ENCODE peak calls at places on chromosomes 7 and 10, in five cellular contexts. Z is IMR-90, Y is mesendoderm, B is neuronal stem cell, U is H9. D is an unnamed sample.

GRCh38 chr10:78044699-78045098 is 11.0 kb downstream of the RPS24 start:
- DNase-seq in Z (peak; percentile 43), Y (no peak), B (no peak), U (no peak), D (no peak)

GRCh38 chr10:115660391-115660790 is 567.2 kb downstream of the ATRNL1 start:
- DNase-seq in Z (no peak), Y (no peak), B (no peak), U (no peak), D (no peak)

GRCh38 chr7:100826546-100827329 is 585 bp downstream of the EPHB4 start:
- DNase-seq in Z (no peak), Y (no peak), B (no peak), U (no peak), D (peak; percentile 58)

GRCh38 chr10:34581871-34582532 is 233.1 kb downstream of the PARD3 start:
- DNase-seq in Z (peak; percentile 56), Y (no peak), B (no peak), U (no peak), D (no peak)

GRCh38 chr7:103075337-103075918 is 488 bp downstream of the ARMC10 start:
- DNase-seq in Z (peak; percentile 62), Y (peak; percentile 64), B (peak; percentile 48), U (peak; percentile 89), D (peak; percentile 57)

GRCh38 chr10:109894516-109894915 is 28.8 kb downstream of the XPNPEP1 start:
- DNase-seq in Z (peak; percentile 88), Y (no peak), B (no peak), U (peak; percentile 24), D (no peak)

GRCh38 chr10:132675031-132675740 is 110.8 kb downstream of the NKX6-2 start:
- DNase-seq in Z (no peak), Y (no peak), B (no peak), U (peak; percentile 8), D (no peak)

GRCh38 chr10:86330778-86331763 is 35.5 kb downstream of the GRID1 start:
- DNase-seq in Z (no peak), Y (no peak), B (no peak), U (no peak), D (no peak)

GRCh38 chr10:113985342-113985844 is 58.3 kb upstream of the ADRB1 start:
- DNase-seq in Z (no peak), Y (no peak), B (no peak), U (no peak), D (no peak)

GRCh38 chr10:68333058-68333395 is 299 bp upstream of the PBLD start:
- DNase-seq in Z (peak; percentile 56), Y (no peak), B (no peak), U (no peak), D (no peak)

GRCh38 chr7:101420436-101420835 is 57.8 kb downstream of the COL26A1 start:
- DNase-seq in Z (no peak), Y (peak; percentile 80), B (no peak), U (peak; percentile 95), D (peak; percentile 91)

GRCh38 chr7:1961776-1962276 is 270.9 kb downstream of the MAD1L1 start:
- DNase-seq in Z (peak; percentile 96), Y (no peak), B (no peak), U (no peak), D (no peak)

GRCh38 chr10:22635650-22636049 is 78.7 kb downstream of the PIP4K2A start:
- DNase-seq in Z (no peak), Y (no peak), B (no peak), U (no peak), D (no peak)

GRCh38 chr7:151695856-151696555 is 176.3 kb upstream of the RHEB start:
- DNase-seq in Z (no peak), Y (no peak), B (no peak), U (no peak), D (no peak)

GRCh38 chr7:148395292-148395691 is 195.3 kb upstream of the C7orf33 start:
- DNase-seq in Z (no peak), Y (peak; percentile 33), B (no peak), U (peak; percentile 43), D (no peak)

GRCh38 chr10:21507066-21507669 is 18.3 kb downstream of the SKIDA1 start:
- DNase-seq in Z (no peak), Y (peak; percentile 45), B (no peak), U (no peak), D (no peak)

GRCh38 chr10:22086730-22087364 is 83.3 kb upstream of the DNAJC1 start:
- DNase-seq in Z (peak; percentile 54), Y (peak; percentile 79), B (no peak), U (peak; percentile 54), D (no peak)

GRCh38 chr7:140924019-140924820 is 509 bp downstream of the BRAF start:
- DNase-seq in Z (peak; percentile 68), Y (peak; percentile 92), B (peak; percentile 71), U (peak; percentile 84), D (peak; percentile 46)

GRCh38 chr10:82811621-82812020 is 936.6 kb downstream of the NRG3 start:
- DNase-seq in Z (no peak), Y (peak; percentile 60), B (no peak), U (peak; percentile 56), D (peak; percentile 7)

GRCh38 chr7:157416011-157416410 is 79.2 kb downstream of the DNAJB6 start:
- DNase-seq in Z (no peak), Y (no peak), B (no peak), U (no peak), D (no peak)

GRCh38 chr10:57535306-57535705 is 732.4 kb downstream of the IPMK start:
- DNase-seq in Z (no peak), Y (peak; percentile 7), B (no peak), U (no peak), D (no peak)

GRCh38 chr10:14556285-14556956 is 218.3 kb downstream of the FAM107B start:
- DNase-seq in Z (peak; percentile 23), Y (peak; percentile 71), B (no peak), U (peak; percentile 64), D (no peak)

DNA sequence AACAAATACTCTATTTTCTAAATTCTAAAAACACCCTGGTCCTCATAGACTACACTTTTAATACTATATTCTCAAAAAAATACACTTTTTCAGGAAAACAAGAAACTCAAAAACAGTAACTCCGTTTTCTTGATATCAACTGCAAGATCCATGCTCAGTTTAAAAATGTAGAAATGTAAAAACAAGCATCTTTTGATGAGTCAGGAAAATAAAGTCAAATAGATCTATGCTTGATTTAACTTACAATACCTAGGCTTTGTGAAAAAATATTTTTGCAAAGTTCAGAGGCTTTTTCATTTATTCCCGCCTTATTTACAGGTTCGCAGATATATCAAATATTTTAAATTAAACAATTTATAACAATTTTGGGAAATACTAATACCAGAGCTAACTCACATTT is 33.6 kb downstream of the POT1 start:
- DNase-seq in Z (no peak), Y (no peak), B (no peak), U (no peak), D (no peak)
- H3K4ac ChIP-seq in Z (no peak overlapping the region), Y (no peak overlapping the region), B (no peak overlapping the region), U (no peak overlapping the region), D (no peak overlapping the region)

DNA sequence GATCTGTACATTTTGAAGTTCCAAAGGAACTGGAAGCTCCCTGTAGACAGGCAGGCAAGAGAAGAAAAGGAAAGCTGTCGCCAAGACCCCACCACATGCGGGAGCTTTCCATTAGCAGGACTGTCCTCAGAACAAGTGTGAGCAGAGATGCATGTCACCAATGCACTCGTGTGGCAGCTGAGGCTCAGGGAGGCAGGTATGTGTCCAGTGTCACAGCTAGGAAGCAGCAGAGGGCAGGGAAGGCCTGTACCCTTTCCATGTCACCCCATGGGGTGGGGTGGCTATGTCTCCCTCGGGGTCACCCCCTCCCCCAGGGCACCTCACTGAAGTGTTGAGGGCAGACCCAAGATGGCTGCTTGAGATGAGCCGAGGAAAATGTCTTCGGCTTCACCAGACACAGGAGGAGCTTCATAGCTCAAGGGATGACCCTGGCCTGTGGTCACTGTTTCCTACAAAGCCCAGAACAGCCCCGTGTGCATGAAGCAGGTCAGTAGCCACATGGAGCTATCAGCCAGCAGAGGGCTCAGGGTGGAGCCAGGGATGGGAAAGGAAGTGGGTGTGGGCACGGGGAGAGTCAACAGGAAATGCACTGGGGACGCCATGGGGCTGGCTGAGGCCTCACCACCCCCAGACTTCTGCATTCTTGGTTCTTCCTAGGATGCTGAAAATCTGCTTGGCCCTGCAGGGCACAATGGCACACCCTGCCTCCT is 96.6 kb downstream of the FAM53B start:
- DNase-seq in Z (peak; percentile 20), Y (peak; percentile 78), B (no peak), U (no peak), D (no peak)
- H3K4ac ChIP-seq in Z (peak overlapping the region; percentile 64), Y (peak overlapping the region; percentile 18), B (no peak overlapping the region), U (no peak overlapping the region), D (no peak overlapping the region)

GRCh38 chr7:25656581-25657026 is 428.3 kb upstream of the NPVF start:
- DNase-seq in Z (no peak), Y (no peak), B (no peak), U (no peak), D (no peak)
- H3K4ac ChIP-seq in Z (no peak overlapping the region), Y (no peak overlapping the region), B (no peak overlapping the region), U (no peak overlapping the region), D (no peak overlapping the region)

GRCh38 chr10:75400769-75401568 is 595 bp downstream of the ZNF503 start:
- DNase-seq in Z (peak; percentile 56), Y (peak; percentile 54), B (peak; percentile 30), U (peak; percentile 54), D (no peak)
- H3K4ac ChIP-seq in Z (peak overlapping the region; percentile 71), Y (no peak overlapping the region), B (peak overlapping the region; percentile 53), U (no peak overlapping the region), D (no peak overlapping the region)

DNA sequence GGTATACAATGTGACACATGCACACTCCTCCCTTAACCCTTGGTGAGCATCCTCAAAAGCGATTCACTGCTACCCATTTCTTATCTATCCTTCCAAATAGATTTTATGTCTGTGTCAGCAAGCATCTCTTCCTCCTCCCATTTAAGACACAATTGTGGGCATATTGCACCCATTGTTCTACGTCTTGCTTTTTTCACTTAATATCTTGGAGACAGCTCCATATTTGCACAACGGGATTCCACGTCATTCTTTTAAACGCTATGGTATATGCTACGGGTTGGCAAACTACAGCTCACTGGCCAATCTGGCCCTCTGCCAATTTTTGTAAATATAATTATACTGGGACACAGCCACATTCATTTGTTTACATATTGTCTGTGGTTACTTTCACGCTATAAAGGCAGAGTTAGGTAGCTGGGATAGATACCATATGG is 88.6 kb downstream of the RNF216 start:
- DNase-seq in Z (peak; percentile 82), Y (no peak), B (no peak), U (no peak), D (no peak)
- H3K4ac ChIP-seq in Z (peak overlapping the region; percentile 99), Y (no peak overlapping the region), B (no peak overlapping the region), U (no peak overlapping the region), D (no peak overlapping the region)

D was measured in H1.